ENCODE peak calls at places on chromosomes 1 and 21, in six cellular contexts. I is HepG2, S is HCT116, G is H1, U is GM12878, D is K562. J is an unnamed sample.
A peak's percentile ranks its signal among the peaks of the same experiment; 100 is the strongest.

GRCh38 chr21:36437745-36438128 is 42.2 kb downstream of the CLDN14 start:
- DNase-seq in D (no peak), G (no peak), I (no peak), S (no peak), U (no peak), J (no peak)

GRCh38 chr1:11681071-11681771 is at the start of gene MAD2L2:
- DNase-seq in G (peak; percentile 94), D (peak; percentile 98), S (peak; percentile 58), U (peak; percentile 28), I (peak; percentile 47), J (no peak)

GRCh38 chr1:96510911-96511310 is 210.7 kb upstream of the PTBP2 start:
- DNase-seq in U (no peak), D (no peak), I (no peak), G (no peak), S (no peak), J (no peak)

GRCh38 chr1:194584052-194584451 is 1397.6 kb upstream of the B3GALT2 start:
- DNase-seq in G (no peak), S (no peak), U (no peak), I (no peak), D (no peak), J (no peak)

GRCh38 chr21:28793043-28793442 is 199.6 kb downstream of the LTN1 start:
- DNase-seq in G (no peak), I (no peak), D (no peak), S (no peak), U (no peak), J (peak; percentile 11)

GRCh38 chr1:59183918-59184317 is 113.0 kb upstream of the FGGY start:
- DNase-seq in I (peak; percentile 60), D (no peak), U (no peak), G (no peak), S (no peak), J (no peak)

GRCh38 chr1:21077085-21077484 is 99.6 kb downstream of the EIF4G3 start:
- DNase-seq in D (no peak), G (no peak), S (no peak), U (no peak), I (no peak), J (no peak)

GRCh38 chr1:208129057-208129456 is 115.1 kb downstream of the PLXNA2 start:
- DNase-seq in D (no peak), S (no peak), G (no peak), I (no peak), U (no peak), J (no peak)

GRCh38 chr1:209787551-209787950 is 3.2 kb upstream of the C1orf74 start:
- DNase-seq in U (no peak), G (no peak), S (no peak), D (no peak), I (no peak), J (no peak)

GRCh38 chr1:70807088-70807664 is 240.4 kb downstream of the PTGER3 start:
- DNase-seq in D (no peak), G (no peak), U (no peak), I (no peak), S (no peak), J (no peak)

GRCh38 chr1:180286417-180286816 is 56.4 kb downstream of the LHX4 start:
- DNase-seq in G (no peak), D (no peak), I (no peak), U (no peak), S (no peak), J (no peak)

GRCh38 chr1:200075938-200076546 is 48.5 kb downstream of the NR5A2 start:
- DNase-seq in U (no peak), S (peak; percentile 58), D (no peak), G (no peak), I (peak; percentile 58), J (no peak)

GRCh38 chr21:35414511-35415139 is 365.5 kb upstream of the RUNX1 start:
- DNase-seq in I (no peak), U (no peak), S (no peak), D (no peak), G (no peak), J (peak; percentile 48)

GRCh38 chr1:237717121-237717520 is 173.6 kb downstream of the ZP4 start:
- DNase-seq in I (no peak), D (no peak), G (no peak), S (no peak), U (no peak), J (no peak)

GRCh38 chr1:204065174-204065985 is 7.5 kb upstream of the SOX13 start:
- DNase-seq in U (no peak), D (no peak), G (peak; percentile 75), I (no peak), S (no peak), J (peak; percentile 96)
- TF ChIP-seq YY1 in U (no peak), D (no peak), G (peak; percentile 19), I (no peak), S (no peak), J (no peak)

GRCh38 chr1:17834561-17835100 is 79.5 kb downstream of the ACTL8 start:
- DNase-seq in S (no peak), U (no peak), G (no peak), D (no peak), I (no peak), J (no peak)
- TF ChIP-seq ZNF274 in S (no peak), U (no peak), G (no peak), D (no peak), I (no peak), J (no peak)

DNA sequence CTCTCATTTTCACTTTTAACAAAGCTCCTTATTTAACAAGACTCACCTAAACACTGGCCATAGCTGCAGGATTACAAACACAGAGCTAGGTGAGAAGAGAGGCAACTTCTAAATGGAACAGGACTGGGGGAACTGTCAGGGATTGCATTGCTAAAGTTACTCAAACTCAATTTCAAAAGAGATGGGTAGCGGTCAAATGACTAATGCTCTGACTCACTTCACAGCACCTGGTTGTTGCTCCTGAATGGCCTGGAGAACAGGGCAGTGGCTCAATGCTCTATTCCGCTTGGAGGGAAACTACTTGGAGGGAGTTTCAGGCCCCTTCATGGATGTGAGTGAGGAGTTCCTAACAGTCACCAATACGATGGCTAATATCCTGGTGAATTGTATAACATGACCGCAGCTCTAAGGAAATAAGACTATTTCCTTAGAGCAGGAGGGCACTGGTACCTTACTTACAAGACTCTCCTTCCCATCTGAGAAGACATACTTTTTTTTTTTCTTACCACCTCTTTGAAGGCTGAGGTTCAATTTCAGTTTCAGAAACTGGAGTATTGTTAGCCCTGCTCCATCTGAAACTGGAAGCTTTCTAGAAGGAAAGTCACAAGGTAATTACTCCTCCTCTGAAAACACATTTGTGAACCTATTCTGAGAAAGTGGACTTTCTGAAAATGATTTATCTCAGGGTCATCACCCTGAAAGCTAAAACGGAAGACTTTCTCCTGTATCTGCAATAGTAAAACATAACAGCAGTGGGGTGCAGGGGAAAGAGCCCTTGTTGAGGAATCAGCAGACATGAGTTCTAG is 9.5 kb downstream of the DPT start:
- DNase-seq in S (peak; percentile 31), I (peak; percentile 15), U (peak; percentile 45), D (no peak), G (no peak), J (no peak)
- TF ChIP-seq YY1 in S (no peak), I (no peak), U (no peak), D (no peak), G (no peak), J (no peak)

GRCh38 chr1:167756760-167757405 is 35.1 kb downstream of the MPZL1 start:
- DNase-seq in G (no peak), S (no peak), U (no peak), I (no peak), D (peak; percentile 54), J (no peak)
- TF ChIP-seq ZNF274 in G (no peak), S (no peak), U (no peak), I (no peak), D (no peak), J (no peak)